ENCODE peak calls at places on chromosome 1, in nine cellular contexts. One of them, this sample, is unnamed.
A peak's percentile ranks its signal among the peaks of the same experiment; 100 is the strongest.

GRCh38 chr1:186753241-186753640 is 73.0 kb upstream of the PTGS2 start:
- DNase-seq in sigmoid colon: no peak
- DNase-seq in IMR-90: peak; percentile 6
- DNase-seq in H1: no peak
- DNase-seq in heart left ventricle: no peak
- DNase-seq in ovary: no peak
- DNase-seq in body of pancreas: no peak
- DNase-seq in endothelial cell of umbilical vein: no peak
- DNase-seq in erythroblast: no peak
- DNase-seq in this sample: no peak

GRCh38 chr1:145871994-145872411 is 13.1 kb upstream of the PIAS3 start:
- DNase-seq in sigmoid colon: peak; percentile 80
- DNase-seq in IMR-90: peak; percentile 46
- DNase-seq in H1: no peak
- DNase-seq in heart left ventricle: peak; percentile 77
- DNase-seq in ovary: peak; percentile 54
- DNase-seq in body of pancreas: no peak
- DNase-seq in endothelial cell of umbilical vein: peak; percentile 37
- DNase-seq in erythroblast: no peak
- DNase-seq in this sample: peak; percentile 31

GRCh38 chr1:44316231-44316759 is 38.8 kb downstream of the ERI3 start:
- DNase-seq in sigmoid colon: no peak
- DNase-seq in IMR-90: no peak
- DNase-seq in H1: no peak
- DNase-seq in heart left ventricle: no peak
- DNase-seq in ovary: no peak
- DNase-seq in body of pancreas: no peak
- DNase-seq in endothelial cell of umbilical vein: peak; percentile 28
- DNase-seq in erythroblast: no peak
- DNase-seq in this sample: no peak

GRCh38 chr1:110084226-110085078 is 14.0 kb upstream of the ALX3 start:
- DNase-seq in sigmoid colon: peak; percentile 80
- DNase-seq in IMR-90: peak; percentile 54
- DNase-seq in H1: no peak
- DNase-seq in heart left ventricle: no peak
- DNase-seq in ovary: peak; percentile 81
- DNase-seq in body of pancreas: peak; percentile 73
- DNase-seq in endothelial cell of umbilical vein: peak; percentile 19
- DNase-seq in erythroblast: peak; percentile 32
- DNase-seq in this sample: peak; percentile 72

GRCh38 chr1:31761883-31762282 is 2.3 kb downstream of the ADGRB2 start:
- DNase-seq in sigmoid colon: no peak
- DNase-seq in IMR-90: peak; percentile 81
- DNase-seq in H1: no peak
- DNase-seq in heart left ventricle: no peak
- DNase-seq in ovary: no peak
- DNase-seq in body of pancreas: no peak
- DNase-seq in endothelial cell of umbilical vein: no peak
- DNase-seq in erythroblast: no peak
- DNase-seq in this sample: no peak

GRCh38 chr1:9271268-9271667 is 21.4 kb upstream of the SPSB1 start:
- DNase-seq in sigmoid colon: no peak
- DNase-seq in IMR-90: peak; percentile 22
- DNase-seq in H1: no peak
- DNase-seq in heart left ventricle: no peak
- DNase-seq in ovary: no peak
- DNase-seq in body of pancreas: no peak
- DNase-seq in endothelial cell of umbilical vein: no peak
- DNase-seq in erythroblast: no peak
- DNase-seq in this sample: no peak

GRCh38 chr1:207923561-207923960 is 12.6 kb upstream of the CD34 start:
- DNase-seq in sigmoid colon: no peak
- DNase-seq in IMR-90: no peak
- DNase-seq in H1: no peak
- DNase-seq in heart left ventricle: no peak
- DNase-seq in ovary: no peak
- DNase-seq in body of pancreas: no peak
- DNase-seq in endothelial cell of umbilical vein: peak; percentile 91
- DNase-seq in erythroblast: peak; percentile 32
- DNase-seq in this sample: no peak

GRCh38 chr1:204660509-204660908 is 25.0 kb downstream of the LRRN2 start:
- DNase-seq in sigmoid colon: peak; percentile 78
- DNase-seq in IMR-90: no peak
- DNase-seq in H1: no peak
- DNase-seq in heart left ventricle: no peak
- DNase-seq in ovary: no peak
- DNase-seq in body of pancreas: peak; percentile 23
- DNase-seq in endothelial cell of umbilical vein: no peak
- DNase-seq in erythroblast: no peak
- DNase-seq in this sample: no peak

GRCh38 chr1:54200519-54200997 is 591 bp downstream of the MRPL37 start:
- DNase-seq in sigmoid colon: no peak
- DNase-seq in IMR-90: peak; percentile 6
- DNase-seq in H1: no peak
- DNase-seq in heart left ventricle: no peak
- DNase-seq in ovary: no peak
- DNase-seq in body of pancreas: no peak
- DNase-seq in endothelial cell of umbilical vein: no peak
- DNase-seq in erythroblast: no peak
- DNase-seq in this sample: no peak

GRCh38 chr1:119811985-119812557 is 811 bp upstream of the REG4 start:
- DNase-seq in sigmoid colon: no peak
- DNase-seq in IMR-90: no peak
- DNase-seq in H1: no peak
- DNase-seq in heart left ventricle: no peak
- DNase-seq in ovary: no peak
- DNase-seq in body of pancreas: no peak
- DNase-seq in endothelial cell of umbilical vein: no peak
- DNase-seq in erythroblast: no peak
- DNase-seq in this sample: no peak

DNA sequence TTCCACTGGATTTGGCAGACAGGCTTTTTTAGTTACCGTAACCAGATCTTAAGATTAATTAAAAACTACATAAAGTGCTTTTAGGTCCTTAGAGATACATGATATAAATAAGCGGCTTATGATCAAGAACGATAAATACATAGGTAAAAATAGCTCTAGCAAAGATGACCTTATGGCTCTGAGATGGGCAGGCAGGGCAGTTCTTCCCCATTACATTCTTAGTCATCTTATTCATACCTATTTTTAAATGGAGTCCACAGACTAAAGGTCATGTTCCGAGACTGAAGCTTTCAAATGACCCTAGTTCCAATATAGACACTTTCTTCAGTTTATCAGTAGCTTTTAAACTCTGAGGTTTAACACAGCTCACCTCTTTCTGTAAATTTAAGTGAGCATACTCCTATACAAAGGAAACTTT is 4.3 kb downstream of the MCL1 start:
- DNase-seq in sigmoid colon: no peak
- DNase-seq in IMR-90: no peak
- DNase-seq in H1: no peak
- DNase-seq in heart left ventricle: no peak
- DNase-seq in ovary: no peak
- DNase-seq in body of pancreas: no peak
- DNase-seq in endothelial cell of umbilical vein: no peak
- DNase-seq in erythroblast: no peak
- DNase-seq in this sample: no peak
- TF ChIP-seq POLR2A in sigmoid colon: no peak
- TF ChIP-seq POLR2A in IMR-90: peak; percentile 31
- TF ChIP-seq POLR2A in H1: no peak
- TF ChIP-seq POLR2A in heart left ventricle: no peak
- TF ChIP-seq POLR2A in ovary: no peak
- TF ChIP-seq POLR2A in body of pancreas: no peak
- TF ChIP-seq POLR2A in endothelial cell of umbilical vein: no peak
- TF ChIP-seq POLR2A in erythroblast: peak; percentile 21
- TF ChIP-seq POLR2A in this sample: no peak

GRCh38 chr1:91404151-91405012 is at the start of gene HFM1:
- DNase-seq in sigmoid colon: peak; percentile 92
- DNase-seq in IMR-90: peak; percentile 69
- DNase-seq in H1: no peak
- DNase-seq in heart left ventricle: peak; percentile 90
- DNase-seq in ovary: peak; percentile 89
- DNase-seq in body of pancreas: peak; percentile 86
- DNase-seq in endothelial cell of umbilical vein: peak; percentile 58
- DNase-seq in erythroblast: peak; percentile 89
- DNase-seq in this sample: peak; percentile 43
- TF ChIP-seq POLR2A in sigmoid colon: no peak
- TF ChIP-seq POLR2A in IMR-90: no peak
- TF ChIP-seq POLR2A in H1: peak; percentile 92
- TF ChIP-seq POLR2A in heart left ventricle: no peak
- TF ChIP-seq POLR2A in ovary: peak; percentile 41
- TF ChIP-seq POLR2A in body of pancreas: peak; percentile 64
- TF ChIP-seq POLR2A in endothelial cell of umbilical vein: no peak
- TF ChIP-seq POLR2A in erythroblast: peak; percentile 61
- TF ChIP-seq POLR2A in this sample: no peak

DNA sequence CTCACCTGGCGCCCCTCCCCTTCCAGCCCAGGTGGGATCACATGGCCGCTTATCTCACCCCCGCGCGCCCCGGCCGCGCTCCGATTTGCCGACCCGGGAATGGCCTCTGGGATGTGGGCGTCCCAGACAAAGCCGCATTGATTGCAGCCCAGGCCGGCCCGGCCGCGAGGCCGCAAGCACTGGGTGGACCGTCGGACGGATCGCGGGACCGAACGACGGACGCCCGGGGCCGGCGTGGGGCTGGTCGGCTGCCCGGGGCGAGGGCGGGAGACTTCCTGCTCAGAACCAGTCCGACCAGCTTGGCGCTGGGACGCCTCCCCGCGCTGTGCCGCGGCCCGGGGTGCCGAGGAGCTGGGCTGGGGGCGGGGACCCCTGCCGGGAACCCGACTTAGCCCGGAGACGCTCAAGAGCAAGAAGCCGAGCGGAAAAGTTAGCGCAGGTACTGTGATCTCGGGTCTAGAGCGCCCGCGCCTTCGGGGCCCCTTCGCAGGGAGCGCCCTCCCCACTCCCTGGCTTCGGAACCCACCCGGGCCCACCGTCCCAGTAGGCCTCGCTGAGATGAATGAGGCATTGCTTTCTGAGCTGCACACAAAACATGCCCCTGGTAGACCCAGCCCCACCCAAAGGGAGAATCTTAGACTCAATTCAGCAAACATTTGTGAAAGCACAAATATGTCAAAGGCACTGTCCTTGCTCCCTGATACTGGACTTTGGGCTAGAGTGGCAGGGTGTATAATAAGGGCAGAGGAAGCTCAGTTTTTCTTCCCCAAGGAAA is 415 bp upstream of the LAD1 start:
- DNase-seq in sigmoid colon: no peak
- DNase-seq in IMR-90: no peak
- DNase-seq in H1: peak; percentile 13
- DNase-seq in heart left ventricle: no peak
- DNase-seq in ovary: no peak
- DNase-seq in body of pancreas: peak; percentile 91
- DNase-seq in endothelial cell of umbilical vein: no peak
- DNase-seq in erythroblast: no peak
- DNase-seq in this sample: peak; percentile 84
- TF ChIP-seq POLR2A in sigmoid colon: peak; percentile 22
- TF ChIP-seq POLR2A in IMR-90: no peak
- TF ChIP-seq POLR2A in H1: peak; percentile 75
- TF ChIP-seq POLR2A in heart left ventricle: no peak
- TF ChIP-seq POLR2A in ovary: no peak
- TF ChIP-seq POLR2A in body of pancreas: peak; percentile 90
- TF ChIP-seq POLR2A in endothelial cell of umbilical vein: no peak
- TF ChIP-seq POLR2A in erythroblast: no peak
- TF ChIP-seq POLR2A in this sample: no peak

GRCh38 chr1:40980068-40980452 is 564 bp downstream of the CTPS1 start:
- DNase-seq in sigmoid colon: no peak
- DNase-seq in IMR-90: no peak
- DNase-seq in H1: no peak
- DNase-seq in heart left ventricle: peak; percentile 73
- DNase-seq in ovary: no peak
- DNase-seq in body of pancreas: no peak
- DNase-seq in endothelial cell of umbilical vein: no peak
- DNase-seq in erythroblast: no peak
- DNase-seq in this sample: no peak

GRCh38 chr1:40978886-40979240 is 633 bp upstream of the CTPS1 start:
- DNase-seq in sigmoid colon: peak; percentile 69
- DNase-seq in IMR-90: no peak
- DNase-seq in H1: no peak
- DNase-seq in heart left ventricle: no peak
- DNase-seq in ovary: no peak
- DNase-seq in body of pancreas: no peak
- DNase-seq in endothelial cell of umbilical vein: no peak
- DNase-seq in erythroblast: no peak
- DNase-seq in this sample: no peak

GRCh38 chr1:40980453-40981121 is 1.1 kb downstream of the CTPS1 start:
- DNase-seq in sigmoid colon: no peak
- DNase-seq in IMR-90: peak; percentile 50
- DNase-seq in H1: no peak
- DNase-seq in heart left ventricle: no peak
- DNase-seq in ovary: peak; percentile 34
- DNase-seq in body of pancreas: peak; percentile 25
- DNase-seq in endothelial cell of umbilical vein: peak; percentile 34
- DNase-seq in erythroblast: peak; percentile 62
- DNase-seq in this sample: peak; percentile 30

GRCh38 chr1:40977721-40978120 is 1.8 kb upstream of the CTPS1 start:
- DNase-seq in sigmoid colon: no peak
- DNase-seq in IMR-90: no peak
- DNase-seq in H1: no peak
- DNase-seq in heart left ventricle: no peak
- DNase-seq in ovary: no peak
- DNase-seq in body of pancreas: no peak
- DNase-seq in endothelial cell of umbilical vein: no peak
- DNase-seq in erythroblast: no peak
- DNase-seq in this sample: no peak

DNA sequence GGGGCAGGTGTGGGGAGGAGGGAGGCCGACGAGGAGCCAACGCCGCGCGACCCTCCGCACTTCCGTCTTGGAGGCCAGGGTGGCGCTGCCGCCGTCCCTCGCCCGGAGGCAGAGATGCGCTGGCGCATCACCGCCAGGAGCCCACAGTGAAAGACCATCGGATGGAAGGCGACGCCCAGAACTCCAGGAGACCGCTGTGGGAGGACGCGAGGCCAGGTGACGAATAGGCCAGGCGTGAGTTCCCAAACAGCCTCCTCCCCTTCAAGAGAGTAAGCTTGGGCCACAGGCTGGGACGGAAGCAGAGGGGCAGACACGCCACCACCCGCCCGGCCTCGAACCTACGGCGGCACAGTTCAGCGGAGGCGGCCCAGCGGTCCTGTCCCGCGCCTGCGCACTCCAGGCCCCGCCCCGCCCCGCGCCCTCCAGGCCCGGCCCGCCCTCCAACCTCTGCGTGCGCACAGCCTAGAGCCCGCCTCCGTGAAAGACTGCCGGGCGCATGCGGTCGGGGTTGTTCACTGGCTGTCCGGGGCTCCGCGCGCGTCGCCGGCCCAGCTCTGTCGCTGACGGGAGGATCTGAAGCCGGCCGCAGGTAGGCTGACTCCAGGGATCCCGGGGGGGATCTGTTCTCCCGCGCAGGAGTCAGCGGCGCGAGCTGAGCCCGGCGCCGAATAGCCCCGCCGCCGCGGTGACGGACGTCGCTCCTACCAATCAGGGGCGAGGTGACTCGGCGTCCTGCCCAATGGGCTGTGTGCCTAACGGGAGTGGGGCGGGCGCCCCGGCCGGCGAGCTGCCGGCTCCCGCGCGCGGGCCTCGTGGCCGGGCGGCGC is at the start of gene CTPS1:
- DNase-seq in sigmoid colon: peak; percentile 98
- DNase-seq in IMR-90: peak; percentile 91
- DNase-seq in H1: peak; percentile 67
- DNase-seq in heart left ventricle: peak; percentile 98
- DNase-seq in ovary: peak; percentile 99
- DNase-seq in body of pancreas: peak; percentile 97
- DNase-seq in endothelial cell of umbilical vein: peak; percentile 92
- DNase-seq in erythroblast: peak; percentile 98
- DNase-seq in this sample: peak; percentile 97
- TF ChIP-seq POLR2A in sigmoid colon: peak; percentile 23
- TF ChIP-seq POLR2A in IMR-90: peak; percentile 93
- TF ChIP-seq POLR2A in H1: peak; percentile 86
- TF ChIP-seq POLR2A in heart left ventricle: no peak
- TF ChIP-seq POLR2A in ovary: peak; percentile 53
- TF ChIP-seq POLR2A in body of pancreas: peak; percentile 72
- TF ChIP-seq POLR2A in endothelial cell of umbilical vein: peak; percentile 85
- TF ChIP-seq POLR2A in erythroblast: peak; percentile 67
- TF ChIP-seq POLR2A in this sample: no peak